ENCODE peak calls at places on chromosomes 2 and 18, in six cellular contexts. One of them, this sample, is unnamed.

GRCh38 chr2:67625178-67625577 is 228.0 kb downstream of the ETAA1 start:
- DNase-seq in B cell: no peak
- DNase-seq in GM04504: no peak
- DNase-seq in RPMI8226: no peak
- DNase-seq in NCI-H1417: no peak
- DNase-seq in heart right ventricle: no peak
- DNase-seq in this sample: no peak

GRCh38 chr2:151260492-151261239 is 997 bp downstream of the RBM43 start:
- DNase-seq in B cell: no peak
- DNase-seq in GM04504: no peak
- DNase-seq in RPMI8226: peak; percentile 15
- DNase-seq in NCI-H1417: peak; percentile 66
- DNase-seq in heart right ventricle: no peak
- DNase-seq in this sample: peak; percentile 37

GRCh38 chr2:65265090-65266045 is 37.7 kb downstream of the ACTR2 start:
- DNase-seq in B cell: no peak
- DNase-seq in GM04504: peak; percentile 56
- DNase-seq in RPMI8226: peak; percentile 38
- DNase-seq in NCI-H1417: peak; percentile 91
- DNase-seq in heart right ventricle: no peak
- DNase-seq in this sample: peak; percentile 82

GRCh38 chr2:105052773-105053172 is 14.9 kb downstream of the MRPS9 start:
- DNase-seq in B cell: no peak
- DNase-seq in GM04504: no peak
- DNase-seq in RPMI8226: peak; percentile 8
- DNase-seq in NCI-H1417: no peak
- DNase-seq in heart right ventricle: peak; percentile 45
- DNase-seq in this sample: no peak

GRCh38 chr18:63223837-63224236 is 95.7 kb downstream of the BCL2 start:
- DNase-seq in B cell: no peak
- DNase-seq in GM04504: no peak
- DNase-seq in RPMI8226: no peak
- DNase-seq in NCI-H1417: no peak
- DNase-seq in heart right ventricle: no peak
- DNase-seq in this sample: no peak

GRCh38 chr2:164933751-164934189 is 21.6 kb downstream of the SLC38A11 start:
- DNase-seq in B cell: no peak
- DNase-seq in GM04504: no peak
- DNase-seq in RPMI8226: no peak
- DNase-seq in NCI-H1417: peak; percentile 3
- DNase-seq in heart right ventricle: no peak
- DNase-seq in this sample: no peak

GRCh38 chr2:62204998-62205496 is 9.1 kb downstream of the B3GNT2 start:
- DNase-seq in B cell: no peak
- DNase-seq in GM04504: no peak
- DNase-seq in RPMI8226: no peak
- DNase-seq in NCI-H1417: no peak
- DNase-seq in heart right ventricle: no peak
- DNase-seq in this sample: no peak

GRCh38 chr18:13917401-13917800 is 2.1 kb upstream of the MC2R start:
- DNase-seq in B cell: no peak
- DNase-seq in GM04504: no peak
- DNase-seq in RPMI8226: no peak
- DNase-seq in NCI-H1417: no peak
- DNase-seq in heart right ventricle: no peak
- DNase-seq in this sample: no peak